ENCODE peak calls at places on chromosomes 4 and X, in ten cellular contexts. R is esophagus squamous epithelium; D is cardiac muscle cell; M is adrenal gland; G is ovary; C is CD8-positive, alpha-beta T cell; E is body of pancreas; H is A549; U is lower lobe of right lung; Y is gastrocnemius medialis. B is an unnamed sample.
A peak's percentile ranks its signal among the peaks of the same experiment; 100 is the strongest.

GRCh38 chr4:123600426-123600825 is 203.8 kb downstream of the SPRY1 start:
- DNase-seq in Y (no peak), G (no peak), D (no peak), H (no peak), E (no peak), R (no peak), M (no peak), C (no peak), U (no peak), B (no peak)

GRCh38 chr4:48681856-48682255 is 98.2 kb downstream of the FRYL start:
- DNase-seq in R (no peak), Y (no peak), D (peak; percentile 11), E (no peak), H (no peak), M (no peak), U (no peak), G (no peak), C (no peak), B (peak; percentile 63)

GRCh38 chr4:83125738-83126141 is 11.2 kb upstream of the PLAC8 start:
- DNase-seq in E (no peak), C (no peak), D (no peak), R (no peak), Y (no peak), H (no peak), G (no peak), M (no peak), U (no peak), B (no peak)

GRCh38 chr4:113588895-113589668 is 172.5 kb downstream of the CAMK2D start:
- DNase-seq in Y (no peak), U (no peak), G (no peak), C (no peak), H (no peak), E (no peak), M (no peak), D (no peak), R (no peak), B (no peak)

GRCh38 chrX:68988865-68989264 is 160.0 kb downstream of the EFNB1 start:
- DNase-seq in E (no peak), R (no peak), C (no peak), U (no peak), D (no peak), Y (no peak), M (no peak), G (no peak), H (no peak), B (no peak)

GRCh38 chrX:20477219-20477618 is 210.5 kb upstream of the RPS6KA3 start:
- DNase-seq in D (no peak), E (no peak), U (no peak), Y (no peak), G (no peak), R (no peak), C (no peak), H (no peak), M (no peak), B (no peak)

GRCh38 chr4:95288552-95288951 is 260.2 kb downstream of the UNC5C start:
- DNase-seq in M (no peak), H (no peak), R (no peak), Y (no peak), E (no peak), G (no peak), U (no peak), C (no peak), D (no peak), B (no peak)

GRCh38 chrX:16946361-16946964 is at the start of gene REPS2:
- DNase-seq in U (peak; percentile 91), M (peak; percentile 94), E (peak; percentile 92), R (peak; percentile 32), C (peak; percentile 58), D (peak; percentile 96), Y (peak; percentile 64), H (peak; percentile 79), G (peak; percentile 85), B (peak; percentile 27)

GRCh38 chr4:85862896-85863295 is 387.9 kb downstream of the ARHGAP24 start:
- DNase-seq in G (no peak), R (no peak), D (no peak), M (no peak), H (no peak), E (no peak), C (no peak), Y (no peak), U (no peak), B (no peak)

GRCh38 chr4:56106180-56106579 is 157.4 kb downstream of the CEP135 start:
- DNase-seq in M (no peak), D (no peak), G (no peak), E (no peak), C (no peak), H (no peak), U (no peak), Y (no peak), R (no peak), B (no peak)

GRCh38 chrX:74179071-74179470 is 124.9 kb upstream of the ZCCHC13 start:
- DNase-seq in R (no peak), Y (no peak), H (no peak), U (no peak), M (no peak), D (no peak), C (no peak), E (no peak), G (no peak), B (peak; percentile 2)

GRCh38 chrX:149120459-149120858 is 384.6 kb downstream of the IDS start:
- DNase-seq in C (no peak), R (no peak), D (no peak), M (no peak), U (no peak), H (no peak), G (no peak), Y (no peak), E (no peak), B (no peak)

GRCh38 chr4:93657527-93657926 is 171.0 kb upstream of the ATOH1 start:
- DNase-seq in R (no peak), Y (no peak), U (no peak), D (no peak), M (no peak), G (no peak), C (no peak), E (no peak), H (no peak), B (no peak)

GRCh38 chrX:129721414-129721813 is 17.4 kb upstream of the XPNPEP2 start:
- DNase-seq in R (no peak), Y (no peak), E (no peak), D (no peak), G (no peak), H (no peak), M (no peak), C (no peak), U (no peak), B (no peak)

GRCh38 chrX:19046343-19047215 is 62.7 kb upstream of the PHKA2 start:
- DNase-seq in R (no peak), Y (no peak), U (no peak), C (no peak), M (no peak), H (peak; percentile 86), G (no peak), E (no peak), D (no peak), B (peak; percentile 49)

DNA sequence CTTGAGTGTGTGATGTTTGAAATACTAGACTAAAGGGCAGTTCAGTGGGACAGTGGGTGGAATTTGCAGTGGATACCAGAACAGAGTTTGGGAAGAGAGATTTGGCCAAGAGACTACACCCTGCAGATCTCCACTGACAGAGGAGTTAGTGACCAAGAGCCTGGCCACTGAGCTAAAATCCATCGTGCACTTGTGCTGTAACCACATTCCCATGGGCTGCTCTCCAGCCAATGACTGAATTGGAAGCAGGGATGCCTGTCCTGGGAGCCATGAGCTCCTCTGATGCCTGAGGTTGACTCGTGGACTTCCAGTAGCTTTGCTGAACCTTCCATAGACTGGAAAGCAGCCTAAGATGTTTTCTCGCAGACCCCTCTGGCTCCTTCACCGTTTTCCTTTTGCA is 296.1 kb downstream of the TRIML1 start:
- DNase-seq in H (no peak), U (no peak), G (no peak), E (no peak), R (no peak), Y (no peak), D (no peak), C (no peak), M (no peak), B (no peak)
- H3K4me1 ChIP-seq in H (peaks cover 27% of the 10 kb centered on the region), U (no peaks in the 10 kb centered on the region), G (no peaks in the 10 kb centered on the region), E (no peaks in the 10 kb centered on the region), R (no peaks in the 10 kb centered on the region), Y (no peaks in the 10 kb centered on the region), D (peaks cover 6% of the 10 kb centered on the region), C (no peaks in the 10 kb centered on the region), M (no peaks in the 10 kb centered on the region), B (no peaks in the 10 kb centered on the region)

GRCh38 chr4:2811830-2812599 is 19.1 kb downstream of the SH3BP2 start:
- DNase-seq in D (peak; percentile 50), E (no peak), R (peak; percentile 43), G (peak; percentile 51), H (no peak), M (peak; percentile 85), Y (peak; percentile 70), C (no peak), U (peak; percentile 91), B (no peak)
- H3K4me1 ChIP-seq in D (peaks cover 9% of the 10 kb centered on the region), E (peaks cover 7% of the 10 kb centered on the region), R (peaks cover 33% of the 10 kb centered on the region), G (peaks cover 19% of the 10 kb centered on the region), H (no peaks in the 10 kb centered on the region), M (peaks cover 11% of the 10 kb centered on the region), Y (peaks cover 48% of the 10 kb centered on the region), C (peaks cover 47% of the 10 kb centered on the region), U (peaks cover 93% of the 10 kb centered on the region), B (no peaks in the 10 kb centered on the region)

DNA sequence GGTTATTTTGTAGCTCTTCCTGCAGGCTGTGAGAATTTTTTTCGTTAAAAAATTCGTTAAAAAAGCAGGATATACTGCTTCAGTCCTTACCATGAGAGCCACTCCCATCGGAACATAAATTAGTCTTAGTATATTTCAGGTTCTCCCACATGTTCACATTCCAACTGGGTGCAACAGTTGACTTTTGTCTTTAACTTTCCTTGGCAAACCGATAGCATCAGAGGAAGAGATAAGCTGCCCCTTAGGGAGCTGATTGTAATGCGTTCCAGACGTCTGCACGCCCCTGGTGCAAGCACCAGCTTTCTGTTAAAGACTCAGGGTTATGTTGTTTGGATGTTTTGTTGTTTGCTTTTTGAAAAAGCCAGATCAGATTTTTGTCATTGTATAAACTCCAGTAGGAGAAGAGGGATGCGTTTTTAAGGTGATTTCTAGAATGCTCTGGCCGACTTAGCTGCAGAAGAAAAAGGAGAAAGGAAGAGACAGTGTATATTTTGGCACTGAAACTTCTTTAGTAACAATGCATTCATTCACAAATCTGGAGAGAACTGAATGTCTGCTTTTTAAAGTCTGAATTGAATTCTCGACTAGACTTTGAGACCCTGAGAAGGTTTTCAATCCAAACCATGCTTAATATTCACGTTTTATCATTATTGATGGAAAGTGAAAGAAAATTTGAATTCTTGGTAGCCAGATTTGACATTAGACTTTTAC is 160.9 kb downstream of the CBR4 start:
- DNase-seq in D (peak; percentile 20), H (no peak), R (no peak), Y (no peak), G (no peak), U (no peak), C (no peak), E (no peak), M (no peak), B (no peak)
- H3K4me1 ChIP-seq in D (peaks cover 35% of the 10 kb centered on the region), H (peaks cover 39% of the 10 kb centered on the region), R (peaks cover 2% of the 10 kb centered on the region), Y (peaks cover 55% of the 10 kb centered on the region), G (peaks cover 17% of the 10 kb centered on the region), U (peaks cover 50% of the 10 kb centered on the region), C (no peaks in the 10 kb centered on the region), E (no peaks in the 10 kb centered on the region), M (peaks cover 14% of the 10 kb centered on the region), B (peaks cover 24% of the 10 kb centered on the region)

DNA sequence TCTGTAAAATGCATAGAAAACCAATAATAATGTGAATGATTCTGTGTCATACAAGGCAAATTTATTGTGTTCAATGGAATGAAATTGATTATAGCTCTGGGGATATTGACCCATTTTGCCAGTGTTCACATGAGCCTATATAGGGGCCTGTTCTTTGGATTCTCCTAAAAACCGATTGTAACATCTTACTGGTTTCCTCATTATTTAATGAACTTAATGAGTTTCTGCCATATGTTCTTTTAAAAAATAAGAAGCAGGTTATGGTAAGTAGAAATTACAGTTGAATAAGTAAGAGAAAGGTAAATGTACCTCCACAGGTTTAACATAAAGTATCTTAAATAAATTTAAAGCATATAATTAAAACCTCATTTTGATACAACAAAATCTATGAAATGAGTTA is 24.6 kb upstream of the ADGRL3 start:
- DNase-seq in D (no peak), G (no peak), E (no peak), H (no peak), M (no peak), R (no peak), Y (no peak), U (no peak), C (no peak), B (no peak)
- H3K4me1 ChIP-seq in D (no peaks in the 10 kb centered on the region), G (no peaks in the 10 kb centered on the region), E (no peaks in the 10 kb centered on the region), H (no peaks in the 10 kb centered on the region), M (no peaks in the 10 kb centered on the region), R (no peaks in the 10 kb centered on the region), Y (no peaks in the 10 kb centered on the region), U (no peaks in the 10 kb centered on the region), C (no peaks in the 10 kb centered on the region), B (no peaks in the 10 kb centered on the region)